ENCODE peak calls at places on chromosomes 3 and 15, in ten cellular contexts. Y is naive thymus-derived CD4-positive, alpha-beta T cell; B is HepG2; V is astrocyte; U is PC-3; R is cardiac muscle cell; N is left ventricle myocardium inferior; S is transverse colon; D is sigmoid colon; M is psoas muscle. P is an unnamed sample.

GRCh38 chr3:71428841-71429609 is 154.5 kb downstream of the FOXP1 start:
- DNase-seq in S (peak), U (no peak), M (no peak), B (no peak), D (peak), N (peak), R (no peak), Y (no peak), V (peak), P (peak)

GRCh38 chr3:155714295-155714718 is 30.6 kb downstream of the PLCH1 start:
- DNase-seq in S (peak), Y (no peak), V (no peak), D (no peak), R (no peak), M (no peak), N (no peak), U (no peak), B (peak), P (no peak)

GRCh38 chr3:44772099-44772442 is 10.5 kb downstream of the KIF15 start:
- DNase-seq in B (no peak), S (no peak), Y (no peak), N (no peak), U (no peak), D (no peak), V (no peak), R (no peak), M (no peak), P (no peak)

GRCh38 chr15:77069521-77070121 is 1.3 kb downstream of the TSPAN3 start:
- DNase-seq in V (no peak), Y (no peak), D (no peak), B (no peak), R (peak), N (no peak), S (peak), U (peak), M (no peak), P (no peak)

GRCh38 chr3:113468536-113468935 is 27.2 kb upstream of the CFAP44 start:
- DNase-seq in B (no peak), S (no peak), Y (no peak), D (no peak), R (no peak), N (no peak), U (no peak), M (no peak), V (no peak), P (no peak)

GRCh38 chr15:63140936-63141335 is 16.3 kb downstream of the RPS27L start:
- DNase-seq in Y (no peak), U (no peak), V (no peak), B (no peak), R (no peak), S (no peak), D (no peak), N (no peak), M (no peak), P (no peak)

GRCh38 chr3:178719036-178719635 is 182.9 kb downstream of the KCNMB2 start:
- DNase-seq in N (no peak), Y (no peak), R (peak), D (no peak), S (peak), B (no peak), M (no peak), V (no peak), U (no peak), P (no peak)

GRCh38 chr3:109071349-109072142 is 46.4 kb downstream of the MORC1 start:
- DNase-seq in N (no peak), V (no peak), D (no peak), U (peak), M (no peak), B (no peak), R (peak), S (no peak), Y (no peak), P (no peak)

GRCh38 chr3:119308355-119308754 is 14.2 kb downstream of the ARHGAP31 start:
- DNase-seq in B (no peak), R (no peak), Y (no peak), M (no peak), S (no peak), N (no peak), V (peak), D (no peak), U (no peak), P (no peak)

GRCh38 chr3:27596920-27597319 is 112.7 kb upstream of the SLC4A7 start:
- DNase-seq in R (no peak), V (peak), U (peak), D (no peak), S (no peak), B (no peak), Y (no peak), N (no peak), M (no peak), P (no peak)

GRCh38 chr3:153070153-153070868 is 91.7 kb upstream of the RAP2B start:
- DNase-seq in V (peak), R (no peak), S (no peak), B (no peak), N (no peak), Y (no peak), U (peak), D (no peak), M (no peak), P (no peak)

GRCh38 chr15:60070838-60071493 is 66.9 kb downstream of the FOXB1 start:
- DNase-seq in D (no peak), B (no peak), Y (no peak), N (no peak), S (no peak), V (peak), R (no peak), U (peak), M (no peak), P (peak)

GRCh38 chr3:110955301-110955880 is 116.2 kb upstream of the NECTIN3 start:
- DNase-seq in B (no peak), R (no peak), M (no peak), U (peak), V (peak), Y (no peak), N (no peak), D (no peak), S (no peak), P (no peak)

GRCh38 chr3:168722091-168722490 is 626.4 kb upstream of the GOLIM4 start:
- DNase-seq in B (no peak), V (peak), M (no peak), S (no peak), N (no peak), U (peak), D (no peak), Y (no peak), R (no peak), P (no peak)

GRCh38 chr3:13051066-13051465 is 22.2 kb downstream of the IQSEC1 start:
- DNase-seq in D (no peak), S (no peak), N (no peak), V (no peak), Y (no peak), U (no peak), M (no peak), R (no peak), B (no peak), P (no peak)

GRCh38 chr3:183537295-183537730 is 18.2 kb downstream of the KLHL6 start:
- DNase-seq in D (no peak), V (peak), Y (no peak), U (no peak), S (no peak), N (peak), R (no peak), M (peak), B (no peak), P (peak)

GRCh38 chr3:131217296-131217741 is 164.3 kb upstream of the NUDT16 start:
- DNase-seq in V (no peak), N (no peak), S (no peak), M (no peak), D (no peak), U (peak), B (no peak), Y (no peak), R (no peak), P (peak)

GRCh38 chr15:42059661-42060476 is 34.5 kb downstream of the PLA2G4D start:
- DNase-seq in S (peak), D (no peak), M (no peak), N (peak), U (peak), R (peak), V (peak), Y (peak), B (peak), P (no peak)

GRCh38 chr3:131973731-131974130 is 61.1 kb downstream of the CPNE4 start:
- DNase-seq in Y (no peak), B (no peak), S (no peak), U (no peak), R (no peak), D (no peak), V (peak), M (no peak), N (no peak), P (no peak)

GRCh38 chr15:35689266-35689665 is 143.3 kb upstream of the DPH6 start:
- DNase-seq in R (no peak), M (no peak), V (no peak), Y (no peak), N (no peak), D (no peak), B (no peak), U (no peak), S (no peak), P (no peak)

GRCh38 chr3:160616721-160617120 is 51.4 kb upstream of the KPNA4 start:
- DNase-seq in V (peak), N (no peak), M (no peak), B (no peak), R (peak), S (no peak), D (no peak), Y (no peak), U (peak), P (no peak)

GRCh38 chr15:95620934-95621579 is 709.4 kb upstream of the NR2F2 start:
- DNase-seq in Y (no peak), M (no peak), R (no peak), V (no peak), S (no peak), D (no peak), N (no peak), U (no peak), B (no peak), P (no peak)
- H3K27ac ChIP-seq in Y (no peak), M (no peak), R (no peak), V (no peak), S (no peak), D (no peak), N (peak), U (no peak), B (no peak), P (no peak)

DNA sequence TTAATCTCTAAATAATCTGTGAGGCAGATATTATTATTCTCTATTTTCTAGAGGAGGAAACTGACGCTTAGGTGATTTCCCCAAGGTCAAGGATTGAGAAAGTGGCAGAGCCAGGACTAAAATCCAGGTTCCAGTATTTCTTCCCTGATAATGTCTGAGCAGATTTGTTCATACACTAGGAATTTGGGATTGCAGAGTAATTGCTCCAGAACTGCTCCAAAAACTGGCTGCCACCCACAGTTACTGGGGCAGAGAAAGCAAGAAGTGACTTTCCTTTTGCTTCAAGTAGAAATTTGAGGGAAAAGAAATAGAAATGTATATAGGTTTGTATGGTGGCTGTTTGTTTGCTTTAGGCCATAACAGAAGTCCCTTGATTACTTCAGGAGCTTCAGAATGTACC is 60.6 kb downstream of the SLC12A8 start:
- DNase-seq in U (no peak), V (peak), D (no peak), B (no peak), M (no peak), R (no peak), S (no peak), N (no peak), Y (no peak), P (no peak)
- H3K27ac ChIP-seq in U (no peak), V (no peak), D (no peak), B (no peak), M (no peak), R (no peak), S (no peak), N (peak), Y (no peak), P (no peak)

GRCh38 chr3:42736531-42736930 is 33.9 kb upstream of the HHATL start:
- DNase-seq in M (no peak), R (no peak), N (no peak), S (no peak), V (no peak), B (no peak), U (no peak), D (no peak), Y (no peak), P (no peak)
- H3K27ac ChIP-seq in M (no peak), R (no peak), N (peak), S (no peak), V (no peak), B (no peak), U (no peak), D (no peak), Y (no peak), P (no peak)

GRCh38 chr3:124982855-124983254 is 48.3 kb upstream of the MUC13 start:
- DNase-seq in M (no peak), D (no peak), N (no peak), Y (no peak), U (no peak), R (no peak), B (no peak), S (no peak), V (no peak), P (no peak)

GRCh38 chr3:124984754-124985153 is 50.2 kb upstream of the MUC13 start:
- DNase-seq in N (no peak), U (no peak), B (no peak), D (no peak), V (no peak), Y (no peak), S (no peak), M (no peak), R (no peak), P (no peak)

GRCh38 chr3:124985358-124985757 is 50.8 kb upstream of the MUC13 start:
- DNase-seq in B (no peak), D (no peak), R (no peak), Y (no peak), M (no peak), V (peak), N (no peak), S (no peak), U (peak), P (no peak)

GRCh38 chr3:124981472-124981871 is 46.9 kb upstream of the MUC13 start:
- DNase-seq in B (no peak), N (no peak), V (no peak), M (no peak), R (no peak), S (no peak), D (no peak), U (no peak), Y (no peak), P (no peak)

GRCh38 chr3:124986153-124987143 is 51.9 kb upstream of the MUC13 start:
- DNase-seq in M (no peak), S (peak), N (no peak), U (peak), Y (no peak), R (no peak), D (no peak), B (no peak), V (peak), P (peak)
- H3K27ac ChIP-seq in M (no peak), S (peak), N (peak), U (peak), Y (no peak), R (peak), D (peak), B (no peak), V (peak), P (peak)

DNA sequence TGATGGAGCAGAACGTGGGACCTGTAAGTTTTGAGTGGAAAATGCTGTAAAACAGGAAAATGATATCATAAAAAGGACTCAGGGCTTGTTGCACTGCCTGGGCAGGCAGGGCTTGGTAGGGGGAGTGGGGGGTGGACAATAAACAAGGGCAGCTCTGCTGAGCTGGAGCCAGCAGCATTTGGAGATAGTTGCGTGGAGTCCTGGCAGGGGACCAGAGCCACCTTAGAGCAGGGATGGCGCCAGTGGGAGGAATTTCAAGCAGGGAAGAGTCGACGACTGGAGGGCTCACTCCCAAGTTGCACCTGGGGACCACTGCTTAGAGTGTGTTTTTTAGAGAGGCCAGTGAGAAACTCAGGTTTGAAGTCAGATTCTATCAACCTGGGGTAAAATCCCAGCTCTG is 22.7 kb upstream of the FRMD4B start:
- DNase-seq in U (no peak), M (no peak), D (no peak), R (no peak), V (no peak), Y (no peak), N (peak), S (no peak), B (no peak), P (no peak)
- H3K27ac ChIP-seq in U (no peak), M (no peak), D (peak), R (no peak), V (no peak), Y (no peak), N (peak), S (no peak), B (no peak), P (no peak)

DNA sequence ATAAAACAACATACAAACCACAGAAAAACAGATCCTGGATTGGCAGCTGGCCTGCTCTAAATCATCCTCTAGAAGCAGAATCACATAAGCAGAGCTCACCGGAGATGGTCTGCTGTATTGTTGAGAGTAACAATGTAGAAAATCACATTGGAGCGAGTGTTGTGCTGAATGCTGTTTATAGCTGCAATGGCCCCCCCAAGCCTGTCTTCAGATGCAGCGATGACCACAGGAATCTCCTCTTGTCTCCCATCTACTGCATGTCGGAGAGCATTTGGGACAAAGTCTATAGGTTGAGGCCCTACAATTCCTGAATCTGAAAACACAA is 8.0 kb downstream of the GLT8D1 start:
- DNase-seq in M (no peak), S (no peak), Y (no peak), R (no peak), V (no peak), U (no peak), B (no peak), D (no peak), N (no peak), P (no peak)
- H3K27ac ChIP-seq in M (no peak), S (no peak), Y (peak), R (no peak), V (peak), U (no peak), B (no peak), D (no peak), N (no peak), P (no peak)

GRCh38 chr15:69559440-69560215 is 107.0 kb downstream of the RPLP1 start:
- DNase-seq in V (no peak), M (no peak), D (no peak), R (no peak), N (no peak), U (no peak), Y (no peak), S (no peak), B (no peak), P (no peak)

GRCh38 chr15:69561071-69561784 is 108.6 kb downstream of the RPLP1 start:
- DNase-seq in V (no peak), R (no peak), M (no peak), D (no peak), Y (no peak), U (no peak), S (peak), N (no peak), B (peak), P (no peak)

GRCh38 chr15:69565066-69565465 is 112.4 kb downstream of the RPLP1 start:
- DNase-seq in M (no peak), B (no peak), V (no peak), Y (no peak), D (no peak), N (no peak), R (no peak), S (no peak), U (no peak), P (no peak)

GRCh38 chr15:69562097-69562496 is 109.5 kb downstream of the RPLP1 start:
- DNase-seq in N (no peak), R (no peak), Y (no peak), S (no peak), V (no peak), D (no peak), M (no peak), B (no peak), U (no peak), P (no peak)

GRCh38 chr15:69562564-69562963 is 109.9 kb downstream of the RPLP1 start:
- DNase-seq in R (no peak), U (no peak), D (no peak), B (no peak), S (no peak), N (no peak), V (no peak), M (no peak), Y (no peak), P (no peak)
- H3K27ac ChIP-seq in R (no peak), U (no peak), D (no peak), B (no peak), S (peak), N (no peak), V (no peak), M (no peak), Y (no peak), P (no peak)

GRCh38 chr3:136937175-136937574 is 20.6 kb upstream of the IL20RB start:
- DNase-seq in S (no peak), B (no peak), N (no peak), U (no peak), D (no peak), M (no peak), Y (no peak), V (no peak), R (no peak), P (no peak)

GRCh38 chr3:136929984-136930671 is 27.7 kb upstream of the IL20RB start:
- DNase-seq in D (peak), B (no peak), U (no peak), N (peak), M (peak), S (peak), V (no peak), Y (no peak), R (no peak), P (no peak)

GRCh38 chr3:136931587-136931986 is 26.2 kb upstream of the IL20RB start:
- DNase-seq in S (peak), D (no peak), M (no peak), R (no peak), N (no peak), V (no peak), Y (no peak), B (no peak), U (peak), P (no peak)

GRCh38 chr3:136932518-136932917 is 25.3 kb upstream of the IL20RB start:
- DNase-seq in R (no peak), B (no peak), Y (no peak), M (no peak), U (no peak), N (no peak), D (no peak), S (no peak), V (no peak), P (peak)

GRCh38 chr3:136932978-136933812 is 24.6 kb upstream of the IL20RB start:
- DNase-seq in S (no peak), V (no peak), D (no peak), N (no peak), M (no peak), U (no peak), R (no peak), B (no peak), Y (no peak), P (no peak)
- H3K27ac ChIP-seq in S (no peak), V (no peak), D (no peak), N (no peak), M (no peak), U (peak), R (no peak), B (no peak), Y (no peak), P (peak)

DNA sequence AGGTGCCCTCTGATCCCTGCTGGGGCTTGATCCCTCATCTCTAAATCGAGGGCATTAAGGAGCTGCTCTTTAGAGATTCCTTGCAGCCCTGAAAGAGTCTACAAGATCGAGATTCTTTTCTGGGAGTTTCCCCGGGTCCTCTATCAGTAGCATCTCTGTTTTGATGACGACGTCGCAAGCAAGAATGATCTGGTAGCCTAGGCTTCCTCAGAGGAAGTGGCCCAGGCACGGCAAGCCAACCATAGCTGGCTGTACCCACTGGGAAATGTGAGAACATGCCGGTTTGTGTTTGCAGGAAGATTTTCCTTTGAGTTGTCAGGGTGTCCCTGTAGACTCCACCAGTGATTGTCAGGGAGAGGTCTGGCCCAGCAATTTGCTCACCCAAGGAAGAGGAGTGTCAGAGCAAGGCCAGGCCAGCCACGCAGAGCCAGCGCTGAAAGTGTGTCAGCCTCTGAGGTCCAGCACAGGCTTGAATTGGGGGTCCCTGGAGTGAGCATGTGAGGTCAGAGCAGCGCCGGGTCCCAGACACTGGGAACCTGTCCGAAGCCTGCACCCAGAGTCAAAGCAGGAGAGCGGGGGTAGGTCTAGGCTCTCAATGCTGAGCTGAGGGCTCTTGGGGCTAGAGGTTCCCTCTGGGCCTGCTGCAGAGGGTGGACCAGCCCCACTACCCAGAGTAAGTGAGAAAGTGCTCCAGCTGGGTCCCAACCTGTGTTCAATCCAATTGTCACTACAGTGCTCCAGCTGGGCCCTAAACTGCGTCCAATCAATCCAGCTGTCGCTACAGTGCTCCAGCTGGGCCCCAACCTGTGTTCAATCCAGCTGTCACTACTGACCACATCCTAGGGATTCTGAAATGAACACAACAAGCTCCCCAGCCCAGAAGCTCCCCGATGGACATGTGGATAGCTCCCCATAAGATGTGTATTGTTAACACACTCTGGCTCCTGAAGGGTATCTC is 95.7 kb downstream of the CHDH start:
- DNase-seq in N (peak), D (no peak), R (no peak), M (no peak), V (no peak), U (no peak), S (no peak), B (no peak), Y (no peak), P (no peak)
- H3K27ac ChIP-seq in N (no peak), D (no peak), R (no peak), M (no peak), V (no peak), U (no peak), S (no peak), B (no peak), Y (no peak), P (no peak)